ENCODE peak calls at places on chromosomes 6 and 20, in four cellular contexts. U, M, O and T are unnamed samples.

GRCh38 chr20:33664085-33664761 is 2.1 kb downstream of the C20orf144 start:
- DNase-seq in M (no peak), U (no peak), O (no peak), T (peak; percentile 37)

GRCh38 chr6:143015300-143015706 is 45.4 kb upstream of the AIG1 start:
- DNase-seq in M (no peak), U (no peak), O (no peak), T (no peak)

GRCh38 chr6:120735641-120736040 is 598.6 kb downstream of the TBC1D32 start:
- DNase-seq in M (no peak), O (no peak), U (no peak), T (no peak)

GRCh38 chr20:49245921-49246740 is 26.9 kb downstream of the DDX27 start:
- DNase-seq in U (peak; percentile 55), M (peak; percentile 43), O (no peak), T (peak; percentile 67)

GRCh38 chr6:1604347-1604990 is 5.2 kb upstream of the FOXC1 start:
- DNase-seq in U (peak; percentile 36), M (peak; percentile 78), O (no peak), T (peak; percentile 77)

GRCh38 chr6:132246632-132247270 is 154.5 kb downstream of the MOXD1 start:
- DNase-seq in M (no peak), U (no peak), O (no peak), T (no peak)

GRCh38 chr6:149896491-149896890 is 1.4 kb downstream of the RAET1E start:
- DNase-seq in U (peak; percentile 52), M (no peak), O (no peak), T (no peak)

GRCh38 chr6:5173862-5174643 is 86.7 kb downstream of the LYRM4 start:
- DNase-seq in O (no peak), U (peak; percentile 19), M (no peak), T (no peak)

GRCh38 chr20:39259010-39259803 is 297.1 kb downstream of the DHX35 start:
- DNase-seq in U (no peak), M (peak; percentile 9), O (no peak), T (no peak)

GRCh38 chr6:167856999-167857660 is 30.4 kb downstream of the AFDN start:
- DNase-seq in M (no peak), U (peak; percentile 71), O (no peak), T (peak; percentile 86)

GRCh38 chr6:105015482-105015881 is 58.6 kb downstream of the LIN28B start:
- DNase-seq in U (peak; percentile 61), M (no peak), O (no peak), T (peak; percentile 65)

GRCh38 chr6:154520280-154520679 is 9.8 kb upstream of the CNKSR3 start:
- DNase-seq in U (no peak), M (no peak), O (no peak), T (no peak)

GRCh38 chr6:122620428-122620827 is 10.2 kb downstream of the PKIB start:
- DNase-seq in M (no peak), U (no peak), O (no peak), T (no peak)

GRCh38 chr6:1703091-1703855 is 93.6 kb downstream of the FOXC1 start:
- DNase-seq in U (no peak), M (no peak), O (no peak), T (no peak)

DNA sequence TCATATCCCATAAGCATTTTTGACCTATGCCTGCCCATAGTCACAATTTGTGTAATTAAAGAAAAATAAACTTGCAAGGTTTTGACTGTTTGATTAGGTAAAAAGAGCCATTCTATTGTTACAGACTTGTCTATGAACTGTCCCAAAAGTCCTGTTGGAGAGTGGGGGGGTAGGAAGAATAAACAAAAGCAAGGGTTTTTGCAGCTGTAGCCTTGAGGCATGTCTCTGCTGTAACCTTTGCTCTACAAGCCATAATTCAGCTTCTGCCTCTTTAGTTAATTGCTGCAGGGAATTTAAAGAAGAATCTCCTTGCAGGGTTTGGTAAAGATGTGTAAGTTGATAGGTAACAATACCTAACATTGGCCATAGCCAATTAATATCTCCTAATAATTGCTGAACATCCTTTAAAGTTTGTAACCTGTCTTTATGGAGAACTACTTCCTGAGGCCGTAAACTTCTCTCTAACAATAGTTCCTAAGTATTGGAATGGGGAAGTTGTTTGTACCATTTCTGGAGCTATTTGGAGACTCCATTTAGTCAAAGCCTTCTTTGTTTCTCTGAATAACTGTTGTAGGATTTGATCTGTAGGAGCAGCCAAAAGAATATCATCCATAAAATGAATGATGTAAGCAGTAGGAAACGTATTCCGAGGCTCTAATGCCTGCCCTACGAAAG is 7.9 kb upstream of the ABHD12 start:
- DNase-seq in O (no peak), U (no peak), M (no peak), T (no peak)
- H3K27ac ChIP-seq in O (no peak overlapping the region), U (no peak overlapping the region), M (no peak overlapping the region), T (no peak overlapping the region)

GRCh38 chr6:70675822-70676221 is 8.1 kb downstream of the SMAP1 start:
- DNase-seq in M (no peak), O (no peak), U (no peak), T (no peak)
- H3K4me2 ChIP-seq in M (no peak overlapping the region), O (no peak overlapping the region), U (no peak overlapping the region), T (no peak overlapping the region)

GRCh38 chr6:71888720-71889340 is 2.5 kb downstream of the RIMS1 start:
- DNase-seq in O (no peak), U (no peak), M (no peak), T (no peak)
- H3K56ac ChIP-seq in O (no peak overlapping the region), U (no peak overlapping the region), M (no peak overlapping the region), T (no peak overlapping the region)

GRCh38 chr20:20224806-20225205 is 143.1 kb upstream of the INSM1 start:
- DNase-seq in O (no peak), U (no peak), M (no peak), T (no peak)
- H3K27ac ChIP-seq in O (no peak overlapping the region), U (no peak overlapping the region), M (no peak overlapping the region), T (no peak overlapping the region)